ENCODE peak calls at places on chromosomes 11 and 22, in four cellular contexts. X, F, C and E are unnamed samples.
A peak's percentile ranks its signal among the peaks of the same experiment; 100 is the strongest.

GRCh38 chr11:112174789-112175595 is at the start of gene BCO2:
- DNase-seq in C (peak; percentile 71), X (peak; percentile 67), F (peak; percentile 81), E (peak; percentile 96)

GRCh38 chr11:68503281-68503687 is 42.7 kb downstream of the PPP6R3 start:
- DNase-seq in F (no peak), X (no peak), C (peak; percentile 36), E (peak; percentile 71)

GRCh38 chr11:8338138-8338537 is 74.5 kb upstream of the LMO1 start:
- DNase-seq in X (peak; percentile 81), C (peak; percentile 12), F (no peak), E (peak; percentile 41)

GRCh38 chr11:91067666-91068065 is 844.8 kb upstream of the CHORDC1 start:
- DNase-seq in F (no peak), C (no peak), X (no peak), E (no peak)

GRCh38 chr22:35311551-35311999 is 11.9 kb downstream of the TOM1 start:
- DNase-seq in F (no peak), X (no peak), C (no peak), E (no peak)

GRCh38 chr11:86588566-86589090 is 83.8 kb downstream of the ME3 start:
- DNase-seq in C (no peak), X (no peak), F (peak; percentile 95), E (no peak)

GRCh38 chr11:118398797-118399564 is 2.4 kb upstream of the ATP5MG start:
- DNase-seq in F (no peak), C (peak; percentile 26), X (no peak), E (peak; percentile 3)

GRCh38 chr11:128908391-128909246 is 17.5 kb downstream of the KCNJ5 start:
- DNase-seq in X (no peak), F (no peak), C (peak; percentile 82), E (peak; percentile 79)

GRCh38 chr11:74138572-74138971 is 32.2 kb downstream of the C2CD3 start:
- DNase-seq in C (peak; percentile 99), X (no peak), F (peak; percentile 6), E (peak; percentile 89)

GRCh38 chr11:65814131-65814959 is 19.4 kb upstream of the SNX32 start:
- DNase-seq in X (no peak), C (peak; percentile 28), F (no peak), E (no peak)

GRCh38 chr11:30285416-30286121 is 37.3 kb upstream of the ARL14EP start:
- DNase-seq in C (no peak), X (no peak), F (no peak), E (no peak)

GRCh38 chr22:44520695-44521094 is 22.7 kb upstream of the RTL6 start:
- DNase-seq in X (no peak), C (peak; percentile 35), F (no peak), E (no peak)

GRCh38 chr22:47063071-47063509 is 300.6 kb downstream of the TBC1D22A start:
- DNase-seq in X (peak; percentile 16), F (no peak), C (no peak), E (no peak)

GRCh38 chr11:123143921-123144320 is 51.1 kb downstream of the CLMP start:
- DNase-seq in X (no peak), F (no peak), C (no peak), E (no peak)
- H2BK120ac ChIP-seq in X (no peak overlapping the region), F (no peak overlapping the region), C (no peak overlapping the region), E (no peak overlapping the region)

DNA sequence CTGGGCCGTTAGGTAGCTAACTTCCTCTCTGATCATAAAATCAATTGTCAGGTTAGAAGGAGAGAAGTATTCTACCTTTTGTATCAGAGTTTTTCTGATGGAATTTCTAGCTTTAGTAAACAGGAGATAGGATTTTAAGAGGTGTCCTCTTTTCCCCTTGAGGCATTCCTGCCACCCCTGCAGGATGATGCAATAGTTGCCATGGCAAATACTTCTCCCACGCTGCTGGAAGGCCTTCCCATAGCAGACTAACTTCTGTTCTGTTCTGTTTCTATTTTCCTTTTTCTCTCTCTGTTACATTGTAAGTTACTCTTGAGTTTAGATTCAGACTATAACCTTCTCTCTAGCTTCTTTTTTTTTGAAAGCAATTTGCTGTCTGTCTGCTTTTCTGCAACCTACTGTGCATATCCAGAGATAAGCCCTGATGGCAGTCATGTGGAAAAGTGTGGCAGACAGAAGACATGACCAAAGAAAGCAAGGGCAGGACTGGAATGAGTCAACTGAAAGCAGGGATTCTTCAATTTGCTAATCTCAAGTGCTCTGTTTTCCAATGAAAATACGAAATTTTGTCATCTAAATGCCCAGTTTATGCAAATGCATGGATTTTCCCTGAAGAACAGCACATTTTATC is 679.1 kb downstream of the DLG2 start:
- DNase-seq in X (no peak), F (no peak), C (peak; percentile 7), E (no peak)
- H2BK120ac ChIP-seq in X (no peak overlapping the region), F (no peak overlapping the region), C (no peak overlapping the region), E (no peak overlapping the region)

DNA sequence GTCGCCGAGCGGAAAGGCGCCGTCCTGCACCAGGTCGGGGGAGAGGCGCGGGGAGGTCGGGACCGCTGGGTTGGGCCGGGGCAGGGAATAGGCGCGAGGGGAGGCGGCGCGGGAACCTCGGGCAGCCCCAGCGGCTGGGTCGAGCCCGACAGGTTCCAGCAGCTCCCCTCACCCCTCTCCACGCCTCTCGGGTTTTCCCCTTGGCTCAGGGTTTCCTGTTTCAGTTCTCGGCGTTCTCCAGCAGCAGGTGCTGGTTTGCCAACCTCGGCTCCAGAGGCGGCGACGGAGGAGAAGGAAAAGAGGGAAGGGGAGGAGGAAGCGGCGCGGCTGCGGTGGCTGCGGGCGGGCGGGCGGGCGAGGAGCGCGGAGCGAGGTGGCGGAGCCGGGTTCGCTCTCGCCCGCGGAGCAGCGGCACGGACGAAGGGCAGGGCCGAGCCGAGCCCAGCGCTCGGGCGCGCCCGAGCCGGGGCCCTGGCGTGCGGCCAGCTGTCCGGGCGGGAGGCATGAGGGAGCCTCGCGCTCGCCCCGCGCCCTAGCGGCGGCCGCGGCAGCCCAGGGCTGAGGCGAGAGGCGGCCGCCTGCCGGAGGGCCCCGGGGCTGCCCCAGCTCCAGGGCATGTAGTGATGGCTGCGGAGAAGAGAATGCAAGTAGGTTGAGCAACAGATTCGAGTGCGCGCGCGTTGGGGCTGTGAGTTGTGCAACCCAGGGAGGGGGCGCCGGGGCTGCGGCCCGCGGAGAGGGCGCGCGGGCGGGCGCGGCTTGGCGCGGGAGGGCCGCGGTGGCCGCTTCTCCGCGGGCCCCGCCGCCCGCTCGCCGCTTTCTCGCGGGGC is at the start of gene ZC3H12C:
- DNase-seq in C (peak; percentile 90), F (peak; percentile 78), X (peak; percentile 79), E (peak; percentile 93)
- H2BK120ac ChIP-seq in C (peak within 1 kb of the TSS; percentile 78), F (peak within 1 kb of the TSS; percentile 39), X (no peak within 1 kb of the TSS), E (peak within 1 kb of the TSS; percentile 96)

DNA sequence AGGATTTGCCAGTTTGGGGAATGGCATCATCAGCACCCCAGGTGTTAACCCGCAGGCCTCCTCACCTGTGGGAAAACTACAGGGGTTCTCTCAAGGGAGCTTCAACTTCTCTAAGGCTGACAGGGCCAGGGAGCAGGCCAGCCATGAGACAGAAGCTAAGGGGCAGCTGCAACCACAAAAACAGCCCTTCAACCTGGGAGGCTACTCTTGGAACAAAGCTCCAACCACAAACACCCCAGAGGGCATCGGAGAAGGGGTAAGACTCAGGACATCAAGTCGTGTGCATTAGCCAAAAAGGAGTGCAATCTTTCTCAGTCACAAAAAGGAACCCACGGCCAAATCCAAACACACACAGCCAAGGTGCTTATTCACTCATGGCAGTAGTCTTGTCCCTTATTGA is 103.0 kb downstream of the PLEKHA7 start:
- DNase-seq in F (no peak), X (no peak), C (no peak), E (no peak)
- H2BK120ac ChIP-seq in F (no peak overlapping the region), X (no peak overlapping the region), C (no peak overlapping the region), E (no peak overlapping the region)

GRCh38 chr11:27249208-27249509 is 113.9 kb downstream of the CCDC34 start:
- DNase-seq in C (no peak), X (no peak), F (no peak), E (no peak)

GRCh38 chr11:27246925-27247324 is 116.1 kb downstream of the CCDC34 start:
- DNase-seq in X (no peak), C (no peak), F (no peak), E (no peak)

GRCh38 chr11:27250867-27251266 is 112.1 kb downstream of the CCDC34 start:
- DNase-seq in X (no peak), F (no peak), C (no peak), E (no peak)

GRCh38 chr11:27244900-27245299 is 118.1 kb downstream of the CCDC34 start:
- DNase-seq in X (no peak), F (no peak), C (no peak), E (no peak)

DNA sequence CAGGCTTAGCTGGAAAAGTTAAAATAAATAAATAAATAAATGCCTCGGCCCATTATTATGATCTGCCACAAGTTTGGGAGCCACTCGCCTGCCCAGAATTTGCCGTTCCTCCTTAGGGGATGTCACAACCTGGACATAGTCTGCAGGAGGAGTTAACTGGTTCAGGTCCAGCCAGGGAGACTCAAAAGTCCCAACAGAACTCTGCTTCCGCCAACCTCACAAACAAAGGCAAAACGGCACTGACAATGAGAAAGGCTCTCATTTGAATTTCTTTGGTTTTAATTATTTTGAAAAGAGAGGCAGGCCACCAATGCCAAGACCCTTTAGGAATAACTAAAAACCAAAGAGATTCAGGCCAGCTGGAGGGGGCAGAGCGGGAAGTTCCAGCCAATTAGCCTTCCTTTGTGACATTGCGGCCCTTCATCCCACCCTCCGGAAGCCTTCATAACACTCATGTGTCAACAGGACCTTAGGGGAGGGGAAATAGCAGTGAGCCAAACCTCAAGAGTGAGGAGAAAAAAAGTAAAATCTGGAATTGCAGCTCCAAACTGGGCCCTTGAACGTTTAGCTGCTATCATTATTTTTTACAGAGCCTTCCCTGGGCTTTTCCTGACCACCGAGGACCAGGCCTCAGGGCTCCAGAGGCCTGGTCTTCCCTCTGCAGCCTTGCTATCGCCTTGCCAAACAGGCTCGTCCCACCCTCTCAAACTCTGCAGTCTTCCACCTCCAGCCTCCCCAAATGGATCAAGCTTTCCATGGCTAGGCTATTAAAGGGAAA is 114.4 kb downstream of the CCDC34 start:
- DNase-seq in X (peak; percentile 51), F (no peak), C (no peak), E (no peak)
- H2BK120ac ChIP-seq in X (no peak overlapping the region), F (no peak overlapping the region), C (no peak overlapping the region), E (no peak overlapping the region)

GRCh38 chr22:24138649-24139420 is 42.5 kb upstream of the SUSD2 start:
- DNase-seq in F (no peak), X (no peak), C (no peak), E (no peak)
- H2BK120ac ChIP-seq in F (no peak overlapping the region), X (no peak overlapping the region), C (no peak overlapping the region), E (no peak overlapping the region)

GRCh38 chr22:36873614-36874308 is 13.0 kb downstream of the NCF4 start:
- DNase-seq in X (peak; percentile 50), F (no peak), C (peak; percentile 45), E (peak; percentile 64)
- H2BK120ac ChIP-seq in X (no peak overlapping the region), F (no peak overlapping the region), C (no peak overlapping the region), E (no peak overlapping the region)